ENCODE peak calls at places on chromosomes 3 and 15, in four cellular contexts. V is heart right ventricle, M is fibroblast of the aortic adventitia, W is ELF-1. D is an unnamed sample.

GRCh38 chr3:14933829-14934425 is 13.5 kb upstream of the NR2C2 start:
- DNase-seq in V (no peak), M (no peak), W (peak; percentile 49), D (no peak)

GRCh38 chr15:62110000-62110851 is 43.4 kb downstream of the C2CD4A start:
- DNase-seq in V (no peak), M (peak; percentile 71), W (no peak), D (no peak)

GRCh38 chr15:77640615-77641014 is 7.9 kb upstream of the LINGO1 start:
- DNase-seq in V (no peak), M (no peak), W (no peak), D (no peak)

GRCh38 chr15:73127302-73127936 is 75.2 kb downstream of the NEO1 start:
- DNase-seq in V (peak; percentile 5), M (peak; percentile 40), W (peak; percentile 35), D (no peak)

GRCh38 chr3:98501863-98502262 is 4.4 kb downstream of the OR5K2 start:
- DNase-seq in V (no peak), M (no peak), W (no peak), D (no peak)

GRCh38 chr3:42254566-42254965 is 11.4 kb downstream of the CCK start:
- DNase-seq in V (no peak), M (no peak), W (no peak), D (no peak)

GRCh38 chr3:107404727-107405519 is 27.7 kb downstream of the CCDC54 start:
- DNase-seq in V (no peak), M (peak; percentile 25), W (no peak), D (no peak)

GRCh38 chr3:192887701-192888100 is 30.0 kb downstream of the MB21D2 start:
- DNase-seq in V (no peak), M (no peak), W (peak; percentile 32), D (no peak)

GRCh38 chr3:4823385-4823784 is 155.9 kb upstream of the BHLHE40 start:
- DNase-seq in V (no peak), M (no peak), W (no peak), D (no peak)

GRCh38 chr3:33060609-33061337 is 36.2 kb downstream of the GLB1 start:
- DNase-seq in V (no peak), M (no peak), W (no peak), D (no peak)

D was measured in heart left ventricle.